ENCODE peak calls at places on chromosomes 7 and 10, in five cellular contexts. P is astrocyte, G is GM12865, T is fibroblast of pulmonary artery, U is fibroblast of villous mesenchyme. X is an unnamed sample.

GRCh38 chr10:106506509-106507265 is 657.8 kb downstream of the SORCS1 start:
- DNase-seq in P (peak), G (no peak), T (peak), U (peak), X (peak)

GRCh38 chr7:45148653-45148973 is 9.0 kb upstream of the RAMP3 start:
- DNase-seq in P (no peak), G (no peak), T (no peak), U (no peak), X (peak)

GRCh38 chr7:149735181-149735602 is 38.2 kb downstream of the ZNF467 start:
- DNase-seq in P (no peak), G (no peak), T (no peak), U (no peak), X (no peak)

GRCh38 chr10:102994551-102995295 is 76.6 kb downstream of the CNNM2 start:
- DNase-seq in P (no peak), G (peak), T (no peak), U (no peak), X (no peak)

GRCh38 chr7:157271991-157272324 is 64.8 kb upstream of the DNAJB6 start:
- DNase-seq in P (peak), G (no peak), T (peak), U (peak), X (peak)

GRCh38 chr7:13848576-13849527 is 140.6 kb downstream of the ETV1 start:
- DNase-seq in P (no peak), G (no peak), T (peak), U (peak), X (peak)

GRCh38 chr7:158726277-158726807 is 21.7 kb upstream of the NCAPG2 start:
- DNase-seq in P (no peak), G (no peak), T (no peak), U (no peak), X (no peak)

GRCh38 chr10:31820096-31820495 is 108.5 kb downstream of the ARHGAP12 start:
- DNase-seq in P (peak), G (no peak), T (no peak), U (no peak), X (no peak)

GRCh38 chr7:18425873-18426520 is 69.6 kb upstream of the HDAC9 start:
- DNase-seq in P (peak), G (no peak), T (no peak), U (no peak), X (no peak)

GRCh38 chr10:102418612-102419560 is at the start of gene PSD:
- DNase-seq in P (no peak), G (no peak), T (no peak), U (no peak), X (no peak)

GRCh38 chr7:3922175-3922635 is 621.2 kb downstream of the SDK1 start:
- DNase-seq in P (peak), G (no peak), T (peak), U (peak), X (peak)

GRCh38 chr7:20754001-20754400 is 32.7 kb downstream of the SP8 start:
- DNase-seq in P (no peak), G (no peak), T (no peak), U (no peak), X (no peak)

GRCh38 chr10:13404305-13404759 is 56.2 kb upstream of the SEPHS1 start:
- DNase-seq in P (no peak), G (no peak), T (no peak), U (peak), X (no peak)

GRCh38 chr7:98933321-98933720 is 55.0 kb downstream of the TRRAP start:
- DNase-seq in P (no peak), G (no peak), T (no peak), U (no peak), X (no peak)

GRCh38 chr10:71068811-71069411 is 143.5 kb upstream of the UNC5B start:
- DNase-seq in P (peak), G (no peak), T (peak), U (no peak), X (peak)

GRCh38 chr7:40704172-40704571 is 569.4 kb downstream of the SUGCT start:
- DNase-seq in P (no peak), G (no peak), T (no peak), U (no peak), X (no peak)
- TF ChIP-seq CTCF in P (no peak), G (no peak), T (no peak), U (no peak), X (peak)

GRCh38 chr7:27099224-27099838 is 3.2 kb downstream of the HOXA2 start:
- DNase-seq in P (peak), G (no peak), T (no peak), U (no peak), X (no peak)
- H3K4me3 ChIP-seq in P (peak), G (no peak), T (peak), U (peak), X (peak)

DNA sequence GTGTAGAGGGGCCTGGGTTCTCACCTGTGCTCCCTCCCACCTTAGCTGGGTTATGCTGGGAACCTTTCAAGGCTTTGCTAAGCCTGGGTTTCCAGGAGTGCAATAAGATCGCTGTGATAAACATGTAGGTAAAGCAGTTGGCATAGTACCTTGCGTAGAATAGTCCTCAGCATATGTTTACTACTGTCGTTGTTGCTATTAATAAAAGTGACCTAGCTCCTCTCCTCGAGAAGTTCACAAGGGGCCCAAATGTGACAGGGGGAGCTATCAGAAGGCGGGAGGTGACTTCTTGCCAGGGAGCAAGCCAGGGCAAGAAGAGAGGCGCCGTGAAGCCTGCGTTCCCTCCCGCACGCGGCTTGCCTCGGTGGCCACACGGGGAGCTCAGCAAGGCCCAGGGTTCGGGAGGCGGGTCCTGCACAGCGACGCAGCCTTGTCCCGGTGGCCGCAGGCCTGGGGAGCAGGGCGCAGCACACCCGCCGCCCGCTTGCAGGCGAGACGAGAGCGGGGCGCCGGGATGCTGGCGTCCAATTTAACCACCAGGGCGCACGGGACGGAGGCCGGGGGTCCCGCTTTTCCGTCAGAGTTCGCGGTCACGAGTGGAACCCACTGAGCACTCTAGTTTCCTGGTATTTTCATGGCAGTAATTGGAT is 106.2 kb downstream of the SNX10 start:
- DNase-seq in P (no peak), G (peak), T (peak), U (no peak), X (no peak)
- TF ChIP-seq CTCF in P (no peak), G (peak), T (no peak), U (no peak), X (no peak)

GRCh38 chr10:4771554-4772201 is 54.3 kb upstream of the AKR1E2 start:
- DNase-seq in P (peak), G (no peak), T (peak), U (peak), X (peak)
- H3K4me3 ChIP-seq in P (no peak), G (no peak), T (no peak), U (no peak), X (no peak)

DNA sequence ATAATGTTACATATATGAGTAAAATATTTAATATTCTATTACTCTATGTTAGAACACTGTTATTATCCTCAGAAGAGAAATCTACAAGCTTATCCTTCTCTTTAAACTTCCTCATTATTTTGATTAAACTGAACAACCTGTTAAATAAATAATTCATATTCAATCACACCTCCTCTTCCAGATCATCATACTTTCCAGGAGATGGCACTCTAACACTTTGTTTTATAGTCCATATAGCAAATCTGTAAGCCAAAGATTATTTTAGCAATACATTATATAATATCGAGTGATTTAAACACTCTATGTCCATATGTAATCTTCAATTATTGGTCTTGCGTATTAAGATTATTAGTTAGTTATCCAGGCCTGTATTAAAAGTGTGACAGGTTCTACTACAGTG is 694.1 kb downstream of the ANKRD7 start:
- DNase-seq in P (peak), G (peak), T (peak), U (peak), X (peak)
- TF ChIP-seq CTCF in P (peak), G (no peak), T (no peak), U (peak), X (no peak)

X was measured in cardiac fibroblast.